ENCODE peak calls at places on chromosomes 12 and 14, in five cellular contexts. I is HEK293T, H is tibial nerve, S is brain microvascular endothelial cell, Z is amniotic epithelial cell. X is an unnamed sample.
A peak's percentile ranks its signal among the peaks of the same experiment; 100 is the strongest.

GRCh38 chr12:94168041-94168440 is 19.7 kb downstream of the PLXNC1 start:
- DNase-seq in I (no peak), Z (no peak), H (no peak), S (no peak), X (no peak)

GRCh38 chr12:93741741-93742085 is 64.5 kb downstream of the CRADD start:
- DNase-seq in H (no peak), Z (peak; percentile 29), S (no peak), I (no peak), X (no peak)

GRCh38 chr12:64825143-64826011 is 930 bp downstream of the TBC1D30 start:
- DNase-seq in I (no peak), H (no peak), Z (no peak), S (no peak), X (no peak)

GRCh38 chr14:31880935-31881334 is 196.2 kb upstream of the ARHGAP5 start:
- DNase-seq in Z (peak; percentile 99), I (no peak), H (no peak), S (peak; percentile 93), X (peak; percentile 94)

GRCh38 chr14:97930191-97930590 is 1133.0 kb downstream of the VRK1 start:
- DNase-seq in S (no peak), H (no peak), I (no peak), Z (no peak), X (no peak)

GRCh38 chr12:29249930-29250329 is 100.9 kb downstream of the FAR2 start:
- DNase-seq in H (no peak), I (no peak), S (no peak), Z (no peak), X (no peak)

GRCh38 chr12:20585055-20585625 is 110.0 kb upstream of the SLCO1C1 start:
- DNase-seq in Z (no peak), S (no peak), I (no peak), H (no peak), X (no peak)

GRCh38 chr12:79324571-79324970 is 366.2 kb downstream of the PAWR start:
- DNase-seq in H (no peak), I (no peak), S (no peak), Z (no peak), X (no peak)

GRCh38 chr12:22443379-22444316 is 100.7 kb downstream of the C2CD5 start:
- DNase-seq in S (peak; percentile 72), Z (peak; percentile 77), H (no peak), I (peak; percentile 78), X (peak; percentile 81)

GRCh38 chr12:125734137-125734536 is 668.9 kb downstream of the AACS start:
- DNase-seq in H (no peak), I (no peak), Z (no peak), S (no peak), X (no peak)

GRCh38 chr12:19739195-19739776 is 300.0 kb downstream of the AEBP2 start:
- DNase-seq in I (peak; percentile 20), S (peak; percentile 63), Z (peak; percentile 77), H (no peak), X (peak; percentile 76)

GRCh38 chr12:116222358-116222757 is 55.1 kb downstream of the MED13L start:
- DNase-seq in I (no peak), Z (peak; percentile 88), S (peak; percentile 93), H (peak; percentile 77), X (peak; percentile 85)

GRCh38 chr12:117919479-117919878 is 49.3 kb downstream of the KSR2 start:
- DNase-seq in I (no peak), H (no peak), S (no peak), Z (no peak), X (no peak)

GRCh38 chr14:48805315-48805714 is 780.9 kb downstream of the RPS29 start:
- DNase-seq in S (no peak), I (peak; percentile 21), Z (no peak), H (no peak), X (peak; percentile 3)

GRCh38 chr12:117049295-117049694 is 49.9 kb downstream of the TESC start:
- DNase-seq in H (no peak), I (no peak), Z (no peak), S (peak; percentile 18), X (no peak)

GRCh38 chr14:92534863-92535654 is 21.5 kb downstream of the RIN3 start:
- DNase-seq in S (no peak), Z (no peak), H (no peak), I (no peak), X (no peak)

GRCh38 chr14:55084648-55085441 is 33.4 kb downstream of the MAPK1IP1L start:
- DNase-seq in S (no peak), I (no peak), H (no peak), Z (no peak), X (no peak)

GRCh38 chr12:57898308-57898970 is 42.9 kb upstream of the ATP23 start:
- DNase-seq in Z (no peak), S (no peak), I (no peak), H (no peak), X (no peak)

GRCh38 chr14:104316723-104317499 is 178.5 kb downstream of the KIF26A start:
- DNase-seq in H (no peak), I (no peak), S (no peak), Z (no peak), X (no peak)

GRCh38 chr14:61569783-61570182 is 125.5 kb upstream of the HIF1A start:
- DNase-seq in Z (peak; percentile 90), H (no peak), S (peak; percentile 84), I (no peak), X (peak; percentile 57)

GRCh38 chr14:24366664-24367505 is 1.1 kb upstream of the NFATC4 start:
- DNase-seq in S (peak; percentile 89), Z (peak; percentile 89), H (peak; percentile 84), I (peak; percentile 74), X (peak; percentile 97)

GRCh38 chr12:121916719-121917118 is 1.7 kb upstream of the CFAP251 start:
- DNase-seq in S (no peak), I (no peak), Z (no peak), H (no peak), X (peak; percentile 51)

X was measured in mesenchymal stem cell.